ENCODE peak calls at places on chromosomes 3 and 15, in four cellular contexts. D is NCI-H526 treated with DMSO at 0.1 percent for 48 hours, O is Daoy, L is activated T-cell treated with anti-CD3 and anti-CD28 coated beads for 24 hours. C is an unnamed sample.

GRCh38 chr3:114308830-114309229 is 15.0 kb downstream of the TIGIT start:
- DNase-seq in D (no peak), O (no peak), L (peak; percentile 54), C (no peak)

GRCh38 chr3:172213168-172213567 is 173.8 kb downstream of the FNDC3B start:
- DNase-seq in D (no peak), O (peak; percentile 84), L (no peak), C (no peak)

GRCh38 chr3:87088984-87089841 is 98.3 kb upstream of the VGLL3 start:
- DNase-seq in D (peak; percentile 74), O (peak; percentile 75), L (no peak), C (peak; percentile 81)

GRCh38 chr3:47056705-47057104 is 77.2 kb downstream of the NBEAL2 start:
- DNase-seq in D (no peak), O (no peak), L (no peak), C (no peak)

GRCh38 chr3:50616770-50617095 is 218 bp upstream of the MAPKAPK3 start:
- DNase-seq in D (peak; percentile 75), O (peak; percentile 86), L (peak; percentile 92), C (peak; percentile 85)

GRCh38 chr15:25985179-25985578 is 122.1 kb upstream of the ATP10A start:
- DNase-seq in D (no peak), O (no peak), L (no peak), C (no peak)

GRCh38 chr15:92869263-92869940 is 30.7 kb upstream of the CHD2 start:
- DNase-seq in D (no peak), O (no peak), L (no peak), C (peak; percentile 30)

GRCh38 chr15:65085990-65086679 is 9.6 kb downstream of the KBTBD13 start:
- DNase-seq in D (no peak), O (peak; percentile 22), L (no peak), C (no peak)

GRCh38 chr15:67189326-67190051 is 65.0 kb downstream of the AAGAB start:
- DNase-seq in D (no peak), O (peak; percentile 6), L (no peak), C (no peak)

GRCh38 chr3:157071744-157072525 is 88.0 kb downstream of the CCNL1 start:
- DNase-seq in D (no peak), O (no peak), L (no peak), C (no peak)

GRCh38 chr3:147371771-147372340 is 34.5 kb downstream of the ZIC4 start:
- DNase-seq in D (no peak), O (no peak), L (no peak), C (no peak)

GRCh38 chr3:184635774-184636173 is 74.2 kb downstream of the EPHB3 start:
- DNase-seq in D (no peak), O (no peak), L (no peak), C (no peak)

GRCh38 chr3:177944228-177944661 is 592.0 kb upstream of the KCNMB2 start:
- DNase-seq in D (no peak), O (no peak), L (no peak), C (peak; percentile 72)

GRCh38 chr3:34132069-34132677 is 333.7 kb downstream of the PDCD6IP start:
- DNase-seq in D (no peak), O (no peak), L (no peak), C (no peak)

GRCh38 chr3:37183375-37183831 is 9.0 kb upstream of the LRRFIP2 start:
- DNase-seq in D (no peak), O (peak; percentile 78), L (no peak), C (no peak)

GRCh38 chr15:28094732-28095521 is 4.2 kb downstream of the OCA2 start:
- DNase-seq in D (no peak), O (no peak), L (no peak), C (no peak)

GRCh38 chr3:96712792-96713191 is 101.6 kb upstream of the EPHA6 start:
- DNase-seq in D (no peak), O (no peak), L (no peak), C (no peak)

GRCh38 chr3:149018247-149018646 is 26.9 kb downstream of the GYG1 start:
- DNase-seq in D (no peak), O (no peak), L (no peak), C (no peak)

GRCh38 chr3:129369711-129370110 is 58.7 kb downstream of the EFCAB12 start:
- DNase-seq in D (no peak), O (no peak), L (no peak), C (no peak)

GRCh38 chr15:28098766-28099554 is at the start of gene OCA2:
- DNase-seq in D (peak; percentile 65), O (peak; percentile 53), L (peak; percentile 57), C (peak; percentile 75)

GRCh38 chr3:16203031-16203430 is 28.6 kb downstream of the GALNT15 start:
- DNase-seq in D (no peak), O (peak; percentile 45), L (no peak), C (no peak)

GRCh38 chr3:147417896-147418295 is 8.7 kb downstream of the ZIC1 start:
- DNase-seq in D (no peak), O (no peak), L (no peak), C (no peak)

GRCh38 chr3:170653801-170654200 is 67.9 kb upstream of the SLC7A14 start:
- DNase-seq in D (no peak), O (no peak), L (no peak), C (no peak)

GRCh38 chr3:169699536-169700050 is 36.1 kb upstream of the MECOM start:
- DNase-seq in D (no peak), O (peak; percentile 28), L (no peak), C (no peak)